ENCODE peak calls at places on chromosomes 11 and 22, in seven cellular contexts. B is lung, Z is HFF-Myc, R is AG10803, O is A549, Q is choroid plexus epithelial cell, A is testis. D is an unnamed sample.

GRCh38 chr11:128407962-128408361 is 179.4 kb downstream of the ETS1 start:
- DNase-seq in B (no peak), A (no peak), Q (peak; percentile 40), Z (no peak), R (peak; percentile 94), O (no peak), D (no peak)

GRCh38 chr11:120174866-120175265 is 36.0 kb upstream of the OAF start:
- DNase-seq in O (no peak), Z (no peak), R (no peak), B (no peak), A (no peak), Q (no peak), D (no peak)

GRCh38 chr11:112364962-112365481 is 104.4 kb upstream of the PLET1 start:
- DNase-seq in A (no peak), Z (peak; percentile 85), O (peak; percentile 51), R (peak; percentile 84), B (no peak), Q (peak; percentile 99), D (peak; percentile 46)

GRCh38 chr11:110112457-110112856 is 19.3 kb downstream of the ZC3H12C start:
- DNase-seq in A (no peak), B (no peak), Q (no peak), R (no peak), O (no peak), Z (no peak), D (no peak)

GRCh38 chr11:64372802-64373597 is 14.0 kb downstream of the RPS6KA4 start:
- DNase-seq in R (peak; percentile 48), B (no peak), O (peak; percentile 90), Q (peak; percentile 18), A (peak; percentile 84), Z (peak; percentile 29), D (no peak)

GRCh38 chr11:122202951-122203456 is 87.0 kb upstream of the BLID start:
- DNase-seq in O (peak; percentile 64), Z (no peak), R (peak; percentile 78), A (peak; percentile 79), Q (peak; percentile 86), B (peak; percentile 70), D (peak; percentile 81)

GRCh38 chr11:125886997-125887372 is 483 bp upstream of the HYLS1 start:
- DNase-seq in O (peak; percentile 67), R (peak; percentile 33), Z (no peak), Q (peak; percentile 32), A (peak; percentile 74), B (peak; percentile 42), D (no peak)

GRCh38 chr11:112650568-112650967 is 310.7 kb upstream of the NCAM1 start:
- DNase-seq in B (no peak), Q (no peak), Z (no peak), A (no peak), O (no peak), R (no peak), D (no peak)

GRCh38 chr11:62573592-62574362 is at the start of gene EEF1G:
- DNase-seq in Z (peak; percentile 100), A (peak; percentile 100), O (peak; percentile 100), R (peak; percentile 100), Q (peak; percentile 100), B (peak; percentile 99), D (peak; percentile 99)

GRCh38 chr11:116263770-116264169 is 509.0 kb downstream of the BUD13 start:
- DNase-seq in B (no peak), A (no peak), O (no peak), Z (no peak), R (no peak), Q (no peak), D (no peak)

GRCh38 chr11:112637046-112637445 is 324.2 kb upstream of the NCAM1 start:
- DNase-seq in Z (no peak), Q (no peak), R (no peak), O (no peak), B (no peak), A (no peak), D (no peak)

GRCh38 chr22:23404689-23405365 is 175.3 kb downstream of the IGLL1 start:
- DNase-seq in Q (peak; percentile 59), Z (no peak), O (no peak), A (peak; percentile 75), B (no peak), R (peak; percentile 15), D (no peak)

GRCh38 chr11:2690596-2691354 is 9.0 kb downstream of the KCNQ1OT1 start:
- DNase-seq in B (no peak), A (no peak), Q (no peak), O (no peak), R (no peak), Z (no peak), D (no peak)

GRCh38 chr22:28885939-28886338 is 2.6 kb downstream of the ZNRF3 start:
- DNase-seq in B (no peak), A (peak; percentile 32), Q (no peak), Z (no peak), R (no peak), O (no peak), D (no peak)

GRCh38 chr22:48444320-48445112 is 1383.2 kb downstream of the BRD1 start:
- DNase-seq in Z (no peak), R (peak; percentile 56), O (no peak), B (no peak), A (no peak), Q (no peak), D (no peak)

GRCh38 chr11:130514851-130515250 is 66.4 kb downstream of the ADAMTS15 start:
- DNase-seq in R (no peak), Z (no peak), Q (no peak), B (no peak), O (no peak), A (no peak), D (no peak)

DNA sequence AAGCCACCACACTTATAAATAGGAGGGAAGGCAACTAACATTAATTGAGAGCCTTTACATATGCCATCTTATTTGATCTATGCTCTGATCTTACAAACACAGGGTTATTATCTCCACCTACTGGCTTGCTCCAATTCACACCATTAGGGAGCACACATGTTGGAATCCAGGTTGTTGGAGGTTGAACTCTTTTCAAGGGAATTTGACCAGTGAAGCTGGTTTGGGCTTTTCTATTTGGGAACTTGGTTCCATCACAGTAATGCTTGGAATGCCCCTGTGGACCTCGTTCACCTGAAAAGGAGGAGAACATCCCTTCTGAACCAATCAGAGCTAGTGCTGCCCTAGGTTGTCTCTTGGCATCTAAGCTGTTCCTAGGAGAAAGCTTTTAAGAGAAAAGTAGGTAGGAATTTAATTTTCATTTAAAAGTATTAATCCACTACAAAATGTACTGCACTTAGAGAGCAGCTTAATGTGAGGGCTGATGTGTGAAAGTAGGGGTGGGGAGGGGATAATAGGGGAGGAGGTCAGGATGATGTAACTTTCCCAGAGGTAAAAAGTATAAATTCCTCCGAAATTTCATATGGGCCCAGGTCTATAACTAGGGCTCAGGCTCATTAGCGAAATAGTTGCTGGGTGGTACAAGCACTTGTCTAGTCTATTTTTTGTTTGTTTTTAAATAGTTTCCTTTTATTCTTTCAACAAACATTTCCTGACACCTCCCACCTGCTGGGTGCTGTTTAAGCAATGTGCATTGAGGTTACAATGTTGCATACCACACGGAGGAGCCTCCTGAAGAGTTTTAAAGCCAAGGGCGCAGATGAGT is 7.6 kb upstream of the MICAL2 start:
- DNase-seq in A (peak; percentile 56), Q (peak; percentile 65), B (no peak), Z (no peak), R (no peak), O (no peak), D (no peak)
- TF ChIP-seq CTCF in A (no peak), Q (peak; percentile 33), B (no peak), Z (no peak), R (peak; percentile 33), O (peak; percentile 34), D (no peak)

GRCh38 chr11:23112987-23113886 is 253.0 kb upstream of the CCDC179 start:
- DNase-seq in A (peak; percentile 34), O (peak; percentile 43), Z (peak; percentile 12), R (peak; percentile 33), Q (peak; percentile 73), B (no peak), D (peak; percentile 44)

GRCh38 chr11:23113887-23114216 is 253.6 kb upstream of the CCDC179 start:
- DNase-seq in R (no peak), O (no peak), B (no peak), Q (no peak), A (no peak), Z (no peak), D (no peak)

GRCh38 chr11:23112390-23112789 is 252.1 kb upstream of the CCDC179 start:
- DNase-seq in R (no peak), Q (no peak), Z (no peak), A (no peak), B (no peak), O (no peak), D (no peak)
- TF ChIP-seq CTCF in R (no peak), Q (no peak), Z (no peak), A (no peak), B (no peak), O (no peak), D (no peak)

GRCh38 chr11:27211370-27212127 is 151.5 kb downstream of the CCDC34 start:
- DNase-seq in B (no peak), Q (no peak), Z (no peak), O (no peak), R (no peak), A (no peak), D (no peak)
- TF ChIP-seq CTCF in B (no peak), Q (peak; percentile 54), Z (peak; percentile 61), O (peak; percentile 43), R (peak; percentile 45), A (no peak), D (no peak)

DNA sequence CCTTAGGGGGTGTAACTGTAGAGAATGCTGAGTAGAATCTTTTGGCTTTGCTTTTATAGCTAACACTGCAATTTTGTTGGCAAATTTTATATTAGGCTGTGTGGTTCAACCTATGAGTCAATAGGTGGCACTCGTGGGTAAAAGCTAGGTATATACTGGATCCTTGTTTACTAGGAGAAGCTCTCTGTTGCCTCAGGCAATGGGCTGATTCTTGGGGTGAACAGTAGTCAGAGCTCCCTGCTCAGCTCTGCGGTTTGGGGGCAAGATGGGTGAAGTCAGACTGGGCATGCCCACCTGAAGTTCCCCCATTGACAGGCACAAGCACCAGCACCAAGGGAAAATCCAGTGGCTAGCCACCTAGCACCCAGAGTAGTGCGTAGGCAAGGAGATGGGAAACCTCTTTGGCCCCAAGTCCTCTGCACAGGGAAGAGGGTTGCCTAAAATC is 238.7 kb downstream of the FAM181B start:
- DNase-seq in R (no peak), A (no peak), B (no peak), Q (no peak), Z (no peak), O (peak; percentile 10), D (no peak)
- TF ChIP-seq CTCF in R (no peak), A (no peak), B (no peak), Q (no peak), Z (no peak), O (no peak), D (no peak)

GRCh38 chr22:50583294-50583865 is 731 bp upstream of the CHKB start:
- DNase-seq in Q (no peak), O (no peak), Z (no peak), R (no peak), B (no peak), A (no peak), D (no peak)
- TF ChIP-seq CTCF in Q (no peak), O (no peak), Z (no peak), R (no peak), B (no peak), A (no peak), D (no peak)

D was measured in RWPE1.